ENCODE peak calls at places on chromosome 17, in seven cellular contexts. B is posterior cingulate gyrus, M is kidney glomerular epithelial cell, Y is brain microvascular endothelial cell, D is ELR, U is NCI-H345, E is HTR-8/SVneo. X is an unnamed sample.

GRCh38 chr17:29125651-29126050 is 54.5 kb downstream of the MYO18A start:
- DNase-seq in M (no peak), B (no peak), D (no peak), E (no peak), Y (no peak), U (no peak), X (no peak)

GRCh38 chr17:48606892-48607241 is 2.1 kb upstream of the HOXB6 start:
- DNase-seq in U (no peak), D (no peak), E (no peak), Y (no peak), M (no peak), B (no peak), X (no peak)

GRCh38 chr17:73827627-73828241 is 183.5 kb upstream of the SDK2 start:
- DNase-seq in E (no peak), Y (no peak), U (no peak), B (no peak), D (no peak), M (no peak), X (no peak)

GRCh38 chr17:633641-634091 is 81.0 kb downstream of the VPS53 start:
- DNase-seq in Y (peak), B (no peak), U (no peak), D (no peak), M (no peak), E (no peak), X (no peak)

GRCh38 chr17:43665387-43666101 is 3.8 kb upstream of the MEOX1 start:
- DNase-seq in M (no peak), U (no peak), Y (no peak), D (no peak), E (no peak), B (no peak), X (no peak)

GRCh38 chr17:28949185-28950016 is 1.9 kb downstream of the PHF12 start:
- DNase-seq in U (peak), B (peak), E (no peak), M (no peak), D (peak), Y (peak), X (peak)

GRCh38 chr17:80027043-80027435 is 8.6 kb downstream of the TBC1D16 start:
- DNase-seq in D (no peak), M (no peak), Y (no peak), B (no peak), U (no peak), E (no peak), X (no peak)

GRCh38 chr17:18182190-18182977 is 1.2 kb upstream of the ALKBH5 start:
- DNase-seq in Y (no peak), D (peak), E (no peak), M (no peak), U (no peak), B (peak), X (no peak)

GRCh38 chr17:62319846-62320245 is 60.5 kb upstream of the EFCAB3 start:
- DNase-seq in D (no peak), U (no peak), Y (no peak), B (no peak), E (no peak), M (no peak), X (no peak)

GRCh38 chr17:81285179-81285878 is 9.8 kb downstream of the SLC38A10 start:
- DNase-seq in U (no peak), B (peak), M (no peak), Y (peak), E (no peak), D (peak), X (peak)

GRCh38 chr17:6161456-6161855 is 91.3 kb downstream of the WSCD1 start:
- DNase-seq in E (no peak), M (no peak), Y (no peak), U (peak), D (no peak), B (no peak), X (no peak)

GRCh38 chr17:416293-417206 is 63.9 kb upstream of the RPH3AL start:
- DNase-seq in U (no peak), B (no peak), Y (no peak), D (no peak), E (no peak), M (no peak), X (no peak)

GRCh38 chr17:81869221-81870154 is 1.6 kb downstream of the ARHGDIA start:
- DNase-seq in B (no peak), U (no peak), Y (peak), M (no peak), D (peak), E (no peak), X (no peak)

GRCh38 chr17:14299261-14300093 is 1.4 kb upstream of the HS3ST3B1 start:
- DNase-seq in Y (no peak), U (no peak), E (peak), B (no peak), M (no peak), D (peak), X (peak)